ENCODE peak calls at places on chromosomes 13 and 19, in four cellular contexts. One of them, this sample, is unnamed.

GRCh38 chr19:15962319-15962718 is 13.5 kb downstream of the OR10H4 start:
- DNase-seq in left cardiac atrium: no peak
- DNase-seq in HS-27A: no peak
- DNase-seq in COR-L47: no peak
- DNase-seq in this sample: no peak

GRCh38 chr19:39937094-39937493 is 2.7 kb upstream of the FCGBP start:
- DNase-seq in COR-L47: no peak
- DNase-seq in HS-27A: no peak
- DNase-seq in left cardiac atrium: no peak
- DNase-seq in this sample: no peak

GRCh38 chr19:27718262-27718661 is 1494.7 kb downstream of the UQCRFS1 start:
- DNase-seq in left cardiac atrium: no peak
- DNase-seq in HS-27A: no peak
- DNase-seq in COR-L47: no peak
- DNase-seq in this sample: no peak

GRCh38 chr13:49214917-49215376 is 5.2 kb upstream of the MLNR start:
- DNase-seq in HS-27A: no peak
- DNase-seq in left cardiac atrium: peak; percentile 41
- DNase-seq in COR-L47: no peak
- DNase-seq in this sample: no peak

GRCh38 chr19:18504886-18505610 is 16.8 kb downstream of the ELL start:
- DNase-seq in COR-L47: no peak
- DNase-seq in left cardiac atrium: no peak
- DNase-seq in HS-27A: no peak
- DNase-seq in this sample: no peak

GRCh38 chr13:109680288-109680687 is 106.1 kb downstream of the IRS2 start:
- DNase-seq in left cardiac atrium: no peak
- DNase-seq in COR-L47: no peak
- DNase-seq in HS-27A: no peak
- DNase-seq in this sample: no peak

GRCh38 chr19:33486936-33487793 is 34.4 kb downstream of the PEPD start:
- DNase-seq in COR-L47: no peak
- DNase-seq in HS-27A: no peak
- DNase-seq in left cardiac atrium: no peak
- DNase-seq in this sample: no peak

GRCh38 chr19:54168174-54168917 is 4.6 kb downstream of the TMC4 start:
- DNase-seq in COR-L47: peak; percentile 75
- DNase-seq in left cardiac atrium: peak; percentile 92
- DNase-seq in HS-27A: peak; percentile 57
- DNase-seq in this sample: peak; percentile 88

GRCh38 chr19:15717781-15718180 is 10.0 kb upstream of the OR10H2 start:
- DNase-seq in left cardiac atrium: no peak
- DNase-seq in COR-L47: no peak
- DNase-seq in HS-27A: no peak
- DNase-seq in this sample: no peak

GRCh38 chr19:18108897-18109296 is 11.3 kb downstream of the MAST3 start:
- DNase-seq in left cardiac atrium: no peak
- DNase-seq in HS-27A: no peak
- DNase-seq in COR-L47: no peak
- DNase-seq in this sample: no peak

GRCh38 chr13:62113145-62113544 is 697.5 kb upstream of the PCDH20 start:
- DNase-seq in COR-L47: no peak
- DNase-seq in left cardiac atrium: no peak
- DNase-seq in HS-27A: no peak
- DNase-seq in this sample: no peak

GRCh38 chr19:50759886-50760285 is 10.4 kb upstream of the GPR32 start:
- DNase-seq in HS-27A: no peak
- DNase-seq in COR-L47: no peak
- DNase-seq in left cardiac atrium: no peak
- DNase-seq in this sample: no peak

GRCh38 chr13:71625183-71625582 is 241.8 kb downstream of the DACH1 start:
- DNase-seq in HS-27A: no peak
- DNase-seq in COR-L47: no peak
- DNase-seq in left cardiac atrium: no peak
- DNase-seq in this sample: no peak

GRCh38 chr13:69828527-69828926 is 279.1 kb upstream of the ATXN8OS start:
- DNase-seq in left cardiac atrium: no peak
- DNase-seq in HS-27A: no peak
- DNase-seq in COR-L47: no peak
- DNase-seq in this sample: no peak

GRCh38 chr13:43232866-43233265 is 209.5 kb downstream of the DNAJC15 start:
- DNase-seq in HS-27A: peak; percentile 57
- DNase-seq in COR-L47: no peak
- DNase-seq in left cardiac atrium: no peak
- DNase-seq in this sample: peak; percentile 3

GRCh38 chr19:662207-662961 is 630 bp downstream of the RNF126 start:
- DNase-seq in HS-27A: no peak
- DNase-seq in COR-L47: peak; percentile 47
- DNase-seq in left cardiac atrium: peak; percentile 64
- DNase-seq in this sample: peak; percentile 48